ENCODE peak calls at places on chromosomes 7 and 10, in eight cellular contexts. M is OCI-LY7, Q is endothelial cell, R is mesothelial cell of epicardium, O is cardiac muscle cell, A is fibroblast of pulmonary artery, E is WTC11, N is fibroblast of mammary gland. L is an unnamed sample.

GRCh38 chr7:157487046-157487770 is 150.4 kb downstream of the DNAJB6 start:
- DNase-seq in M (no peak), Q (no peak), R (peak; percentile 30), O (no peak), A (no peak), E (no peak), N (no peak), L (no peak)

GRCh38 chr10:119308089-119308488 is 100.7 kb downstream of the GRK5 start:
- DNase-seq in M (no peak), Q (no peak), R (no peak), O (no peak), A (no peak), E (no peak), N (no peak), L (no peak)

GRCh38 chr10:46033602-46034011 is 3.2 kb upstream of the NCOA4 start:
- DNase-seq in M (no peak), Q (peak; percentile 25), R (no peak), O (peak; percentile 40), A (peak; percentile 87), E (no peak), N (peak; percentile 83), L (no peak)

GRCh38 chr10:29960261-29960660 is 99.1 kb downstream of the JCAD start:
- DNase-seq in M (no peak), Q (no peak), R (no peak), O (no peak), A (no peak), E (no peak), N (no peak), L (no peak)

GRCh38 chr10:48523820-48524758 is 80.8 kb downstream of the ARHGAP22 start:
- DNase-seq in M (no peak), Q (peak; percentile 55), R (peak; percentile 50), O (peak; percentile 68), A (peak; percentile 21), E (peak; percentile 73), N (no peak), L (no peak)

GRCh38 chr10:90751107-90751997 is 106.5 kb downstream of the HTR7 start:
- DNase-seq in M (peak; percentile 44), Q (peak; percentile 62), R (no peak), O (peak; percentile 58), A (peak; percentile 59), E (peak; percentile 76), N (peak; percentile 48), L (peak; percentile 72)

GRCh38 chr7:106239406-106239805 is 45.4 kb downstream of the NAMPT start:
- DNase-seq in M (no peak), Q (no peak), R (no peak), O (no peak), A (no peak), E (no peak), N (no peak), L (no peak)

GRCh38 chr10:2895616-2896196 is 171.6 kb upstream of the PFKP start:
- DNase-seq in M (no peak), Q (no peak), R (no peak), O (no peak), A (no peak), E (no peak), N (no peak), L (no peak)

GRCh38 chr10:113297226-113297625 is 255.6 kb upstream of the HABP2 start:
- DNase-seq in M (no peak), Q (no peak), R (no peak), O (no peak), A (peak; percentile 28), E (no peak), N (no peak), L (no peak)

GRCh38 chr7:16062269-16062668 is 359.1 kb downstream of the CRPPA start:
- DNase-seq in M (no peak), Q (no peak), R (no peak), O (no peak), A (peak; percentile 84), E (no peak), N (peak; percentile 87), L (no peak)

GRCh38 chr10:124636271-124636993 is 107.7 kb downstream of the FAM53B start:
- DNase-seq in M (peak; percentile 34), Q (no peak), R (no peak), O (no peak), A (no peak), E (peak; percentile 45), N (no peak), L (no peak)

GRCh38 chr10:96043157-96043894 is at the start of gene CCNJ:
- DNase-seq in M (peak; percentile 91), Q (peak; percentile 92), R (peak; percentile 89), O (peak; percentile 97), A (peak; percentile 88), E (peak; percentile 88), N (peak; percentile 81), L (peak; percentile 92)
- TF ChIP-seq CTCF in M (peak; percentile 17), Q (no peak), R (no peak), O (no peak), A (no peak), E (no peak), N (no peak), L (no peak)

GRCh38 chr7:146176790-146177189 is 60.2 kb downstream of the CNTNAP2 start:
- DNase-seq in M (no peak), Q (no peak), R (no peak), O (peak; percentile 1), A (no peak), E (no peak), N (no peak), L (no peak)

GRCh38 chr7:146175716-146176115 is 59.1 kb downstream of the CNTNAP2 start:
- DNase-seq in M (no peak), Q (no peak), R (no peak), O (no peak), A (peak; percentile 25), E (no peak), N (no peak), L (no peak)

DNA sequence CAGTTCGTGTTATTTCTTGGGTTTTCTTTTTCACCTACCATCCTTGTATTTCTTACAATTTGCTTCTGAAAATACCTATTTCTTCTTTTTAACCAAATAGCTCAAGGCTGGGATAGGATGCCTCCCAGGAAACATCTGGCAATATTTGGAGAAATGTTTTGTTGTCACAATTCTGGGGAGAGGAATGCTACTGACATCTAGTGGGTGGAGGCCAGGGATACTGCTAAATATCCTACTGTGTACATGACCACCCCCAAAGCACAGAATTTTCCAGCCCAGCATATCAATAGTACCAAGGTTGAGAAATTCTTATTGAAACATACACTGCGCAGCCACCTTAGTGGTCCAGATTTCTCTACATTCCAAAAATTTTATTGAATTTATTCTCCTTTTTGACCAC is 55.5 kb downstream of the CNTNAP2 start:
- DNase-seq in M (peak; percentile 5), Q (no peak), R (no peak), O (no peak), A (peak; percentile 22), E (no peak), N (peak; percentile 2), L (no peak)
- TF ChIP-seq CTCF in M (peak; percentile 61), Q (no peak), R (no peak), O (no peak), A (peak; percentile 35), E (no peak), N (no peak), L (no peak)

GRCh38 chr10:61903184-61903990 is 1.9 kb downstream of the ARID5B start:
- DNase-seq in M (peak; percentile 77), Q (peak; percentile 31), R (peak; percentile 55), O (peak; percentile 51), A (peak; percentile 64), E (no peak), N (peak; percentile 59), L (peak; percentile 86)
- TF ChIP-seq CTCF in M (peak; percentile 59), Q (no peak), R (no peak), O (no peak), A (peak; percentile 11), E (no peak), N (no peak), L (peak; percentile 26)

GRCh38 chr7:2436341-2437104 is 33.1 kb downstream of the CHST12 start:
- DNase-seq in M (no peak), Q (no peak), R (no peak), O (no peak), A (no peak), E (no peak), N (no peak), L (no peak)

GRCh38 chr7:2432910-2433712 is 29.7 kb downstream of the CHST12 start:
- DNase-seq in M (no peak), Q (no peak), R (no peak), O (no peak), A (no peak), E (no peak), N (no peak), L (no peak)

GRCh38 chr7:2425749-2426148 is 22.3 kb downstream of the CHST12 start:
- DNase-seq in M (peak; percentile 29), Q (no peak), R (no peak), O (no peak), A (no peak), E (no peak), N (no peak), L (no peak)

GRCh38 chr7:2433713-2434550 is 30.5 kb downstream of the CHST12 start:
- DNase-seq in M (no peak), Q (no peak), R (no peak), O (peak; percentile 11), A (no peak), E (no peak), N (no peak), L (no peak)

GRCh38 chr7:2431260-2431867 is 28.0 kb downstream of the CHST12 start:
- DNase-seq in M (peak; percentile 26), Q (peak; percentile 29), R (no peak), O (no peak), A (peak; percentile 6), E (peak; percentile 66), N (no peak), L (no peak)
- TF ChIP-seq CTCF in M (peak; percentile 78), Q (peak; percentile 58), R (no peak), O (peak; percentile 63), A (peak; percentile 51), E (peak; percentile 74), N (peak; percentile 65), L (peak; percentile 46)